ENCODE peak calls at places on chromosomes 11 and 22, in eight cellular contexts. P is sigmoid colon, Q is upper lobe of left lung, V is spleen, M is H1, L is prostate gland, G is stomach, E is breast epithelium. W is an unnamed sample.

GRCh38 chr22:44328326-44328725 is 15.6 kb upstream of the SHISAL1 start:
- DNase-seq in P (no peak), M (no peak), G (no peak), E (no peak), V (no peak), Q (peak; percentile 87), L (no peak), W (no peak)

GRCh38 chr11:122601131-122602125 is 54.1 kb upstream of the UBASH3B start:
- DNase-seq in L (no peak), V (no peak), Q (no peak), M (no peak), E (no peak), P (no peak), G (no peak), W (no peak)

GRCh38 chr11:10878408-10879214 is 20.8 kb upstream of the ZBED5 start:
- DNase-seq in G (no peak), Q (no peak), L (peak; percentile 25), V (no peak), M (no peak), P (no peak), E (no peak), W (no peak)

GRCh38 chr22:49380828-49381114 is 446.9 kb downstream of the BRD1 start:
- DNase-seq in Q (no peak), P (no peak), M (no peak), G (peak; percentile 17), V (peak; percentile 56), E (no peak), L (no peak), W (no peak)

GRCh38 chr22:34604312-34604711 is 461.6 kb upstream of the ISX start:
- DNase-seq in L (no peak), M (no peak), E (no peak), Q (no peak), V (no peak), G (no peak), P (no peak), W (no peak)

GRCh38 chr22:29300807-29301601 is 5.4 kb upstream of the GAS2L1 start:
- DNase-seq in Q (no peak), G (no peak), P (no peak), E (no peak), M (peak; percentile 52), V (no peak), L (no peak), W (no peak)

GRCh38 chr11:61052182-61052972 is 49.9 kb upstream of the CD5 start:
- DNase-seq in L (no peak), G (no peak), E (no peak), V (peak; percentile 50), M (no peak), P (no peak), Q (peak; percentile 17), W (no peak)

GRCh38 chr11:87405843-87406242 is 368.1 kb downstream of the TMEM135 start:
- DNase-seq in E (no peak), Q (no peak), L (no peak), V (no peak), M (no peak), P (no peak), G (no peak), W (no peak)

GRCh38 chr11:10646005-10646404 is 47.5 kb downstream of the IRAG1 start:
- DNase-seq in Q (no peak), E (no peak), L (no peak), P (no peak), G (no peak), V (no peak), M (no peak), W (no peak)

GRCh38 chr11:64711138-64711943 is 11.7 kb downstream of the NRXN2 start:
- DNase-seq in M (peak; percentile 90), L (no peak), G (no peak), V (no peak), P (no peak), E (no peak), Q (no peak), W (no peak)

GRCh38 chr22:21919526-21920307 is 32.9 kb downstream of the PPM1F start:
- DNase-seq in P (no peak), Q (no peak), M (no peak), E (no peak), V (no peak), G (no peak), L (no peak), W (no peak)

GRCh38 chr11:92225206-92225562 is 566 bp downstream of the FAT3 start:
- DNase-seq in V (no peak), P (no peak), G (no peak), Q (no peak), E (no peak), M (no peak), L (no peak), W (no peak)

GRCh38 chr11:123584737-123585136 is 69.7 kb downstream of the SCN3B start:
- DNase-seq in E (no peak), G (no peak), M (no peak), Q (no peak), V (no peak), P (no peak), L (no peak), W (no peak)

GRCh38 chr11:61172353-61172752 is 11.1 kb upstream of the VPS37C start:
- DNase-seq in M (no peak), E (no peak), L (no peak), P (peak; percentile 4), G (peak; percentile 20), V (no peak), Q (no peak), W (no peak)

GRCh38 chr11:2257023-2257700 is 13.2 kb downstream of the ASCL2 start:
- DNase-seq in V (peak; percentile 56), M (no peak), L (peak; percentile 85), P (no peak), G (peak; percentile 71), E (peak; percentile 93), Q (no peak), W (no peak)

GRCh38 chr11:120455487-120455886 is 56.1 kb upstream of the GRIK4 start:
- DNase-seq in G (no peak), V (no peak), L (no peak), Q (no peak), P (no peak), M (no peak), E (no peak), W (no peak)

GRCh38 chr22:31079095-31079642 is 1.9 kb upstream of the SMTN start:
- DNase-seq in M (peak; percentile 74), G (peak; percentile 59), L (no peak), Q (no peak), E (no peak), P (no peak), V (no peak), W (no peak)

GRCh38 chr22:37427711-37428635 is 694 bp upstream of the ELFN2 start:
- DNase-seq in M (no peak), E (no peak), L (no peak), Q (no peak), P (no peak), V (no peak), G (no peak), W (no peak)

GRCh38 chr22:35629406-35630234 is 12.5 kb upstream of the MB start:
- DNase-seq in Q (peak; percentile 61), E (peak; percentile 70), P (peak; percentile 91), V (no peak), M (no peak), L (no peak), G (peak; percentile 50), W (no peak)

GRCh38 chr11:67583319-67584204 is at the start of gene GSTP1:
- DNase-seq in G (peak; percentile 88), L (peak; percentile 84), P (peak; percentile 97), Q (peak; percentile 93), E (peak; percentile 81), M (peak; percentile 92), V (peak; percentile 95), W (peak; percentile 79)
- TF ChIP-seq POLR2A in G (no peak), L (peak; percentile 96), P (peak; percentile 92), Q (peak; percentile 92), E (no peak), M (peak; percentile 97), V (peak; percentile 86), W (peak; percentile 98)

GRCh38 chr11:44095506-44096359 is at the start of gene EXT2:
- DNase-seq in G (peak; percentile 93), P (peak; percentile 94), V (peak; percentile 98), Q (peak; percentile 93), L (peak; percentile 85), E (peak; percentile 90), M (peak; percentile 94), W (peak; percentile 89)
- TF ChIP-seq POLR2AphosphoS5 in G (peak; percentile 30), P (peak; percentile 63), V (peak; percentile 90), Q (peak; percentile 57), L (peak; percentile 78), E (peak; percentile 37), M (no peak), W (no peak)

DNA sequence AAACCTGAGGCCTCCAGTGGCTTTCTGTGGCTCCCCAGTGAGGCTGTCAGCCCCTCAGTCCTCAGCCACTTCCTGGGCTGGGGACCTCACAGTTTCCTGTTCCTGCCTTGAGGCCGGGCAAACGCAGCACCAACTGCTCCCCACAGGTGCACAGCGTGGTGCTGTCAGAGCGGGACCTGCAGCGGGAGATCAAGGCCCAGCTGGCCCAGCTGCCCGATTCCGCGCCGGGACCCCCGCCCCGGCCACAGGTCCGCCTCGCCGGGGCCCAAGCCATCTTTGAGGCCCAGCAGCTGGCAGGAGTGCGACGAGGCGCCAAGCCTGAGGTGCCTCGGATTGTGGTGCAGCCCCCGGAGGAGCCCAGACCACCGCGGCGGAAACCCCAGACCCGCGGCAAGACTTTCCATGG is 5.4 kb downstream of the TBC1D10C start:
- DNase-seq in Q (no peak), E (no peak), P (no peak), V (peak; percentile 95), G (peak; percentile 57), M (no peak), L (no peak), W (peak; percentile 93)
- TF ChIP-seq POLR2A in Q (no peak), E (no peak), P (no peak), V (peak; percentile 25), G (no peak), M (no peak), L (no peak), W (peak; percentile 86)

GRCh38 chr22:40498454-40499186 is 128.2 kb downstream of the SGSM3 start:
- DNase-seq in L (no peak), G (no peak), M (no peak), E (no peak), V (no peak), P (no peak), Q (no peak), W (no peak)

GRCh38 chr22:40504285-40505249 is 132.0 kb downstream of the MRTFA start:
- DNase-seq in V (no peak), G (no peak), E (no peak), L (no peak), Q (no peak), P (no peak), M (no peak), W (no peak)

GRCh38 chr22:40502919-40503318 is 132.5 kb downstream of the SGSM3 start:
- DNase-seq in L (no peak), P (no peak), M (no peak), V (no peak), Q (no peak), E (no peak), G (no peak), W (no peak)

DNA sequence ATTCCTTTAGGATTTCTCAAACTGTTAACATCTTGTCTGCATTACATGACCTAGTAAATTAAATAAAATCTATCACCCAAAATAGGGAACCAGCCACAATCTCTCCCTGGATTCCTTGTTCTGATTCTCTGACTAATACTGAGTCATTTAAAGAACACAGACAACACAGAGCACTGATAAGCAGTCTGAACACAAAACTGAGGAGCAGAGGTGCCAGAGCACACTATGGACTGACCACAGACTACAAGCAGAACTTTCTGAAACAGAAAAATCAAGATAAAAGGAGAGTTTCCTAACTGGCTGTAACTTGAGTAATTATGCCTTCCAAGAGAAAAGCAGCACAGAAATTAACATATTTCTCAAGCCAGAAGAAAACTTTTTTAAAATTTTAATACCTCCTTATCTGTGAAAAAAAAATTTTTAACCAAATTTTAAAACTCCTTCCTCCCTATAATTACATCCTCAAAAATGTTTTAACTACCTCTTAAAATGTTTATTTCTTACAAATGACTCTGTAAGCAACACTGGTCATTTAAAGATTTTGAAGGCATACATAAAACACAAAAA is 128.9 kb downstream of the SGSM3 start:
- DNase-seq in P (no peak), E (no peak), G (peak; percentile 37), V (no peak), M (no peak), L (no peak), Q (peak; percentile 28), W (peak; percentile 26)
- TF ChIP-seq POLR2AphosphoS5 in P (peak; percentile 30), E (no peak), G (no peak), V (no peak), M (no peak), L (peak; percentile 20), Q (peak; percentile 14), W (no peak)